ENCODE peak calls at places on chromosomes 6 and 20, in four cellular contexts. One of them, this sample, is unnamed.

GRCh38 chr6:51843470-51844390 is 243.7 kb downstream of the PKHD1 start:
- DNase-seq in CD4-positive, alpha-beta T cell: no peak
- DNase-seq in RWPE1: no peak
- DNase-seq in dorsolateral prefrontal cortex: no peak
- DNase-seq in this sample: no peak

GRCh38 chr20:58048096-58048702 is 180.3 kb downstream of the ANKRD60 start:
- DNase-seq in CD4-positive, alpha-beta T cell: no peak
- DNase-seq in RWPE1: peak
- DNase-seq in dorsolateral prefrontal cortex: no peak
- DNase-seq in this sample: no peak

GRCh38 chr6:147274012-147274411 is 69.8 kb downstream of the STXBP5 start:
- DNase-seq in CD4-positive, alpha-beta T cell: no peak
- DNase-seq in RWPE1: no peak
- DNase-seq in dorsolateral prefrontal cortex: no peak
- DNase-seq in this sample: no peak

GRCh38 chr20:50398064-50398463 is 112.1 kb upstream of the PTPN1 start:
- DNase-seq in CD4-positive, alpha-beta T cell: no peak
- DNase-seq in RWPE1: no peak
- DNase-seq in dorsolateral prefrontal cortex: no peak
- DNase-seq in this sample: no peak

GRCh38 chr20:1907586-1907985 is 12.4 kb downstream of the SIRPA start:
- DNase-seq in CD4-positive, alpha-beta T cell: no peak
- DNase-seq in RWPE1: no peak
- DNase-seq in dorsolateral prefrontal cortex: no peak
- DNase-seq in this sample: no peak

GRCh38 chr20:63121749-63122405 is 94.1 kb downstream of the YTHDF1 start:
- DNase-seq in CD4-positive, alpha-beta T cell: no peak
- DNase-seq in RWPE1: no peak
- DNase-seq in dorsolateral prefrontal cortex: peak
- DNase-seq in this sample: peak

GRCh38 chr6:6285679-6286078 is 34.8 kb downstream of the F13A1 start:
- DNase-seq in CD4-positive, alpha-beta T cell: no peak
- DNase-seq in RWPE1: no peak
- DNase-seq in dorsolateral prefrontal cortex: no peak
- DNase-seq in this sample: no peak

GRCh38 chr6:161444464-161444863 is 170.6 kb upstream of the AGPAT4 start:
- DNase-seq in CD4-positive, alpha-beta T cell: no peak
- DNase-seq in RWPE1: no peak
- DNase-seq in dorsolateral prefrontal cortex: peak
- DNase-seq in this sample: no peak

GRCh38 chr6:52417675-52418111 is 2.4 kb upstream of the EFHC1 start:
- DNase-seq in CD4-positive, alpha-beta T cell: no peak
- DNase-seq in RWPE1: peak
- DNase-seq in dorsolateral prefrontal cortex: no peak
- DNase-seq in this sample: no peak

GRCh38 chr6:2102316-2102883 is 143.0 kb downstream of the GMDS start:
- DNase-seq in CD4-positive, alpha-beta T cell: no peak
- DNase-seq in RWPE1: no peak
- DNase-seq in dorsolateral prefrontal cortex: no peak
- DNase-seq in this sample: no peak

GRCh38 chr6:108501559-108501958 is 59.2 kb upstream of the FOXO3 start:
- DNase-seq in CD4-positive, alpha-beta T cell: no peak
- DNase-seq in RWPE1: peak
- DNase-seq in dorsolateral prefrontal cortex: no peak
- DNase-seq in this sample: no peak

GRCh38 chr20:39630215-39630614 is 668.1 kb downstream of the DHX35 start:
- DNase-seq in CD4-positive, alpha-beta T cell: no peak
- DNase-seq in RWPE1: no peak
- DNase-seq in dorsolateral prefrontal cortex: no peak
- DNase-seq in this sample: no peak

GRCh38 chr20:57838670-57839142 is 128.9 kb upstream of the PMEPA1 start:
- DNase-seq in CD4-positive, alpha-beta T cell: no peak
- DNase-seq in RWPE1: no peak
- DNase-seq in dorsolateral prefrontal cortex: no peak
- DNase-seq in this sample: no peak

GRCh38 chr20:20603339-20603990 is 109.0 kb downstream of the RALGAPA2 start:
- DNase-seq in CD4-positive, alpha-beta T cell: no peak
- DNase-seq in RWPE1: peak
- DNase-seq in dorsolateral prefrontal cortex: no peak
- DNase-seq in this sample: no peak

GRCh38 chr20:38258545-38259223 is 1.9 kb downstream of the KIAA1755 start:
- DNase-seq in CD4-positive, alpha-beta T cell: no peak
- DNase-seq in RWPE1: no peak
- DNase-seq in dorsolateral prefrontal cortex: no peak
- DNase-seq in this sample: no peak

GRCh38 chr6:141969201-141969600 is 163.5 kb upstream of the GJE1 start:
- DNase-seq in CD4-positive, alpha-beta T cell: no peak
- DNase-seq in RWPE1: peak
- DNase-seq in dorsolateral prefrontal cortex: no peak
- DNase-seq in this sample: no peak

GRCh38 chr20:19682249-19682648 is 75.8 kb upstream of the RIN2 start:
- DNase-seq in CD4-positive, alpha-beta T cell: no peak
- DNase-seq in RWPE1: no peak
- DNase-seq in dorsolateral prefrontal cortex: no peak
- DNase-seq in this sample: no peak

GRCh38 chr6:131054392-131055250 is 8.4 kb downstream of the EPB41L2 start:
- DNase-seq in CD4-positive, alpha-beta T cell: no peak
- DNase-seq in RWPE1: no peak
- DNase-seq in dorsolateral prefrontal cortex: no peak
- DNase-seq in this sample: no peak

GRCh38 chr6:157494132-157494705 is 113.2 kb downstream of the ZDHHC14 start:
- DNase-seq in CD4-positive, alpha-beta T cell: no peak
- DNase-seq in RWPE1: no peak
- DNase-seq in dorsolateral prefrontal cortex: no peak
- DNase-seq in this sample: no peak

GRCh38 chr20:48329676-48330644 is 497.8 kb downstream of the PREX1 start:
- DNase-seq in CD4-positive, alpha-beta T cell: no peak
- DNase-seq in RWPE1: no peak
- DNase-seq in dorsolateral prefrontal cortex: no peak
- DNase-seq in this sample: no peak

GRCh38 chr6:71486466-71486865 is 197.9 kb downstream of the OGFRL1 start:
- DNase-seq in CD4-positive, alpha-beta T cell: no peak
- DNase-seq in RWPE1: no peak
- DNase-seq in dorsolateral prefrontal cortex: no peak
- DNase-seq in this sample: no peak

GRCh38 chr6:54771968-54772367 is 74.6 kb upstream of the FAM83B start:
- DNase-seq in CD4-positive, alpha-beta T cell: no peak
- DNase-seq in RWPE1: no peak
- DNase-seq in dorsolateral prefrontal cortex: no peak
- DNase-seq in this sample: no peak

GRCh38 chr20:34439168-34439567 is 76.1 kb downstream of the ITCH start:
- DNase-seq in CD4-positive, alpha-beta T cell: no peak
- DNase-seq in RWPE1: no peak
- DNase-seq in dorsolateral prefrontal cortex: no peak
- DNase-seq in this sample: no peak

GRCh38 chr20:61771805-61772350 is 293.8 kb downstream of the TAF4 start:
- DNase-seq in CD4-positive, alpha-beta T cell: no peak
- DNase-seq in RWPE1: no peak
- DNase-seq in dorsolateral prefrontal cortex: peak
- DNase-seq in this sample: no peak

GRCh38 chr20:62929051-62929538 is 2.8 kb upstream of the DIDO1 start:
- DNase-seq in CD4-positive, alpha-beta T cell: peak
- DNase-seq in RWPE1: peak
- DNase-seq in dorsolateral prefrontal cortex: no peak
- DNase-seq in this sample: no peak

GRCh38 chr20:33410081-33410742 is 8.9 kb upstream of the CDK5RAP1 start:
- DNase-seq in CD4-positive, alpha-beta T cell: no peak
- DNase-seq in RWPE1: no peak
- DNase-seq in dorsolateral prefrontal cortex: no peak
- DNase-seq in this sample: no peak

GRCh38 chr6:32679501-32679900 is 13.0 kb upstream of the HLA-DQB1 start:
- DNase-seq in CD4-positive, alpha-beta T cell: no peak
- DNase-seq in RWPE1: no peak
- DNase-seq in dorsolateral prefrontal cortex: no peak
- DNase-seq in this sample: no peak

GRCh38 chr20:33282991-33283555 is at the start of gene BPIFB1:
- DNase-seq in CD4-positive, alpha-beta T cell: no peak
- DNase-seq in RWPE1: no peak
- DNase-seq in dorsolateral prefrontal cortex: no peak
- DNase-seq in this sample: no peak

GRCh38 chr6:37640776-37641395 is 56.8 kb downstream of the MDGA1 start:
- DNase-seq in CD4-positive, alpha-beta T cell: no peak
- DNase-seq in RWPE1: no peak
- DNase-seq in dorsolateral prefrontal cortex: no peak
- DNase-seq in this sample: no peak

GRCh38 chr6:89944826-89945407 is 50.6 kb downstream of the GJA10 start:
- DNase-seq in CD4-positive, alpha-beta T cell: no peak
- DNase-seq in RWPE1: no peak
- DNase-seq in dorsolateral prefrontal cortex: no peak
- DNase-seq in this sample: no peak

GRCh38 chr6:74964871-74965441 is 240.9 kb downstream of the COL12A1 start:
- DNase-seq in CD4-positive, alpha-beta T cell: no peak
- DNase-seq in RWPE1: no peak
- DNase-seq in dorsolateral prefrontal cortex: no peak
- DNase-seq in this sample: no peak
- TF ChIP-seq CTCF in CD4-positive, alpha-beta T cell: no peak
- TF ChIP-seq CTCF in RWPE1: no peak
- TF ChIP-seq CTCF in dorsolateral prefrontal cortex: no peak
- TF ChIP-seq CTCF in this sample: no peak

DNA sequence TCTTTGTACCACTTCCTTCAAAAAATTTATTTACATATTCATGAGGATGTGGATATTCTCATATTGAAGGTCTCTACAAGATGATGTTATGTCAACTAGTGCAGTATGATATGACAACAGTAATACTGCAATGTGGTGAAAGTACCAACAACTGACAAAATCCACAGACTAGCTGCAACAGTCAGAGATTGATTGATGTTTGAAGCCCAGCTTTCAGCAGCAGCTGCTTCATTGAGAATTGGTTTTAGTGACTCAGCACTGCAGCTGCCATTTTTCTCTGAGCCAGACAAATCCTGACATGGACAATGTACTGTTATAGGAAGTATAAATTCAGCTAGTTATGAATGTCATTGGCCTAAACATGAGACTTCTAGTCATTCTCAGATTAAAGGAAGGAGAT is 53.8 kb downstream of the PKIB start:
- DNase-seq in CD4-positive, alpha-beta T cell: no peak
- DNase-seq in RWPE1: no peak
- DNase-seq in dorsolateral prefrontal cortex: no peak
- DNase-seq in this sample: no peak
- TF ChIP-seq CTCF in CD4-positive, alpha-beta T cell: no peak
- TF ChIP-seq CTCF in RWPE1: no peak
- TF ChIP-seq CTCF in dorsolateral prefrontal cortex: no peak
- TF ChIP-seq CTCF in this sample: no peak

GRCh38 chr6:28896505-28897392 is 27.0 kb downstream of the TRIM27 start:
- DNase-seq in CD4-positive, alpha-beta T cell: peak
- DNase-seq in RWPE1: peak
- DNase-seq in dorsolateral prefrontal cortex: peak
- DNase-seq in this sample: peak
- TF ChIP-seq CTCF in CD4-positive, alpha-beta T cell: peak
- TF ChIP-seq CTCF in RWPE1: peak
- TF ChIP-seq CTCF in dorsolateral prefrontal cortex: no peak
- TF ChIP-seq CTCF in this sample: no peak

GRCh38 chr6:169950558-169950957 is 199.1 kb downstream of the ERMARD start:
- DNase-seq in CD4-positive, alpha-beta T cell: peak
- DNase-seq in RWPE1: peak
- DNase-seq in dorsolateral prefrontal cortex: no peak
- DNase-seq in this sample: no peak
- TF ChIP-seq CTCF in CD4-positive, alpha-beta T cell: peak
- TF ChIP-seq CTCF in RWPE1: peak
- TF ChIP-seq CTCF in dorsolateral prefrontal cortex: no peak
- TF ChIP-seq CTCF in this sample: no peak

GRCh38 chr6:99282479-99283062 is 66.9 kb downstream of the FAXC start:
- DNase-seq in CD4-positive, alpha-beta T cell: no peak
- DNase-seq in RWPE1: peak
- DNase-seq in dorsolateral prefrontal cortex: no peak
- DNase-seq in this sample: no peak
- TF ChIP-seq CTCF in CD4-positive, alpha-beta T cell: no peak
- TF ChIP-seq CTCF in RWPE1: peak
- TF ChIP-seq CTCF in dorsolateral prefrontal cortex: peak
- TF ChIP-seq CTCF in this sample: no peak

GRCh38 chr20:59428441-59429205 is 128.2 kb downstream of the EDN3 start:
- DNase-seq in CD4-positive, alpha-beta T cell: no peak
- DNase-seq in RWPE1: no peak
- DNase-seq in dorsolateral prefrontal cortex: no peak
- DNase-seq in this sample: no peak
- TF ChIP-seq CTCF in CD4-positive, alpha-beta T cell: no peak
- TF ChIP-seq CTCF in RWPE1: no peak
- TF ChIP-seq CTCF in dorsolateral prefrontal cortex: no peak
- TF ChIP-seq CTCF in this sample: no peak

GRCh38 chr6:118546164-118546929 is 1.7 kb upstream of the PLN start:
- DNase-seq in CD4-positive, alpha-beta T cell: no peak
- DNase-seq in RWPE1: no peak
- DNase-seq in dorsolateral prefrontal cortex: no peak
- DNase-seq in this sample: no peak
- TF ChIP-seq CTCF in CD4-positive, alpha-beta T cell: no peak
- TF ChIP-seq CTCF in RWPE1: no peak
- TF ChIP-seq CTCF in dorsolateral prefrontal cortex: no peak
- TF ChIP-seq CTCF in this sample: no peak

GRCh38 chr6:33851959-33852358 is 48.2 kb upstream of the MLN start:
- DNase-seq in CD4-positive, alpha-beta T cell: no peak
- DNase-seq in RWPE1: no peak
- DNase-seq in dorsolateral prefrontal cortex: no peak
- DNase-seq in this sample: no peak
- TF ChIP-seq CTCF in CD4-positive, alpha-beta T cell: peak
- TF ChIP-seq CTCF in RWPE1: no peak
- TF ChIP-seq CTCF in dorsolateral prefrontal cortex: no peak
- TF ChIP-seq CTCF in this sample: no peak

DNA sequence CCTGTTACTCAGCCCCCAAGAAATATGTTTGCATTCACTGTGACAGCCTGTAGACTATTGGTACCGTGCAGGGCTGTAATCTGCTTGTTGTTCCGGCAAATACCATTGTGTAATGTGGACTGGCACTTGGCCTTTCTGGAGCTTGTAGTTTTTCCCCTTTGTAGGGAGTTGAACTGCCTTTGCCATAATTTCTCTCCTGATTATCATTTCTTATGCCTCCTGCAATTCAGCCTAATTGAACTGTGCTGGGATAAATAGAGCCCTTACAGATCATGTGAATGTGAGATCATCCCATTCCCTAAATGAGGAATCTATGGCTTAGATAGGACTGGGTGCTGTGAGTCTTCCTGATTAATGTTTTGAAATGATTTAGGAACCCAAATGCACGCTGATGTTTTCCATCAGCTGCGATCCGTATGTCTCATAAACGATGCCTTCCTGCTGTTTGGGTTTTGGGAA is 185.1 kb downstream of the JARID2 start:
- DNase-seq in CD4-positive, alpha-beta T cell: no peak
- DNase-seq in RWPE1: no peak
- DNase-seq in dorsolateral prefrontal cortex: no peak
- DNase-seq in this sample: no peak
- TF ChIP-seq CTCF in CD4-positive, alpha-beta T cell: no peak
- TF ChIP-seq CTCF in RWPE1: no peak
- TF ChIP-seq CTCF in dorsolateral prefrontal cortex: no peak
- TF ChIP-seq CTCF in this sample: no peak